ENCODE peak calls at places on chromosomes 16 and 17, in nine cellular contexts. S, N, Z, H, B, Q, E, F and K are unnamed samples.
A peak's percentile ranks its signal among the peaks of the same experiment; 100 is the strongest.

GRCh38 chr16:74601131-74601871 is 5.6 kb downstream of the GLG1 start:
- DNase-seq in S (no peak), H (no peak), Q (no peak), B (no peak), F (peak; percentile 13), E (no peak), N (no peak), Z (no peak), K (peak; percentile 50)

GRCh38 chr16:81511371-81511770 is 66.8 kb downstream of the CMIP start:
- DNase-seq in B (no peak), N (no peak), S (peak; percentile 51), E (no peak), H (no peak), Q (peak; percentile 73), F (peak; percentile 89), Z (no peak), K (no peak)

GRCh38 chr17:59890720-59891119 is 2.0 kb downstream of the TUBD1 start:
- DNase-seq in H (no peak), E (no peak), F (no peak), Z (no peak), B (peak; percentile 5), S (no peak), Q (peak; percentile 18), N (no peak), K (no peak)

GRCh38 chr17:29019475-29020181 is 13.8 kb upstream of the SEZ6 start:
- DNase-seq in H (peak; percentile 72), F (no peak), N (no peak), S (no peak), E (no peak), Z (no peak), B (no peak), Q (no peak), K (no peak)

GRCh38 chr16:74480150-74481029 is 59.1 kb upstream of the CLEC18B start:
- DNase-seq in E (peak; percentile 74), F (no peak), B (no peak), S (peak; percentile 54), N (no peak), Z (no peak), H (no peak), Q (peak; percentile 79), K (peak; percentile 63)

GRCh38 chr16:88458039-88458772 is 5.1 kb downstream of the ZFPM1 start:
- DNase-seq in B (no peak), S (peak; percentile 60), Z (no peak), F (no peak), N (no peak), Q (no peak), H (no peak), E (no peak), K (no peak)

GRCh38 chr16:68444058-68444657 is 4.2 kb downstream of the SMPD3 start:
- DNase-seq in F (peak; percentile 44), S (peak; percentile 40), H (peak; percentile 76), E (peak; percentile 42), B (peak; percentile 57), Z (no peak), Q (peak; percentile 34), N (no peak), K (peak; percentile 9)

GRCh38 chr16:16791051-16791450 is 412.1 kb downstream of the NPIPA7 start:
- DNase-seq in E (no peak), Z (no peak), N (no peak), F (no peak), B (no peak), H (no peak), Q (no peak), S (no peak), K (no peak)

GRCh38 chr16:56972898-56973689 is 11.3 kb downstream of the CETP start:
- DNase-seq in B (no peak), Q (no peak), F (no peak), E (no peak), Z (peak; percentile 26), N (no peak), H (no peak), S (no peak), K (no peak)